ENCODE peak calls at places on chromosomes 6 and 20, in ten cellular contexts. One of them, this sample, is unnamed.
A peak's percentile ranks its signal among the peaks of the same experiment; 100 is the strongest.

GRCh38 chr6:142429195-142429594 is 127.4 kb downstream of the ADGRG6 start:
- DNase-seq in lower lobe of right lung: no peak
- DNase-seq in H9: no peak
- DNase-seq in GM23338: no peak
- DNase-seq in tibial artery: no peak
- DNase-seq in endodermal cell: no peak
- DNase-seq in ovary: no peak
- DNase-seq in CD8-positive, alpha-beta T cell: no peak
- DNase-seq in A549: no peak
- DNase-seq in adrenal gland: no peak
- DNase-seq in this sample: no peak

GRCh38 chr6:147347179-147347881 is 143.1 kb downstream of the STXBP5 start:
- DNase-seq in endodermal cell: no peak
- DNase-seq in tibial artery: no peak
- DNase-seq in CD8-positive, alpha-beta T cell: no peak
- DNase-seq in H9: no peak
- DNase-seq in adrenal gland: no peak
- DNase-seq in GM23338: no peak
- DNase-seq in ovary: no peak
- DNase-seq in lower lobe of right lung: no peak
- DNase-seq in A549: no peak
- DNase-seq in this sample: no peak

GRCh38 chr20:40630723-40631631 is 58.1 kb downstream of the MAFB start:
- DNase-seq in endodermal cell: peak; percentile 42
- DNase-seq in CD8-positive, alpha-beta T cell: no peak
- DNase-seq in tibial artery: no peak
- DNase-seq in A549: no peak
- DNase-seq in GM23338: no peak
- DNase-seq in lower lobe of right lung: no peak
- DNase-seq in adrenal gland: no peak
- DNase-seq in H9: no peak
- DNase-seq in ovary: no peak
- DNase-seq in this sample: no peak

GRCh38 chr6:122033564-122034181 is 365.8 kb upstream of the HSF2 start:
- DNase-seq in endodermal cell: peak; percentile 54
- DNase-seq in H9: peak; percentile 33
- DNase-seq in GM23338: peak; percentile 88
- DNase-seq in CD8-positive, alpha-beta T cell: no peak
- DNase-seq in adrenal gland: no peak
- DNase-seq in A549: peak; percentile 18
- DNase-seq in lower lobe of right lung: no peak
- DNase-seq in tibial artery: no peak
- DNase-seq in ovary: no peak
- DNase-seq in this sample: peak; percentile 59

GRCh38 chr6:136956590-136957573 is 34.8 kb downstream of the SLC35D3 start:
- DNase-seq in adrenal gland: no peak
- DNase-seq in ovary: no peak
- DNase-seq in A549: no peak
- DNase-seq in lower lobe of right lung: no peak
- DNase-seq in GM23338: peak; percentile 86
- DNase-seq in tibial artery: no peak
- DNase-seq in CD8-positive, alpha-beta T cell: no peak
- DNase-seq in endodermal cell: peak; percentile 88
- DNase-seq in H9: peak; percentile 83
- DNase-seq in this sample: peak; percentile 22

GRCh38 chr6:41732601-41733348 is 2.6 kb downstream of the TFEB start:
- DNase-seq in GM23338: peak; percentile 33
- DNase-seq in CD8-positive, alpha-beta T cell: peak; percentile 79
- DNase-seq in H9: no peak
- DNase-seq in endodermal cell: peak; percentile 65
- DNase-seq in adrenal gland: no peak
- DNase-seq in ovary: no peak
- DNase-seq in tibial artery: no peak
- DNase-seq in A549: no peak
- DNase-seq in lower lobe of right lung: peak; percentile 42
- DNase-seq in this sample: no peak

GRCh38 chr6:11222385-11223277 is 9.8 kb downstream of the NEDD9 start:
- DNase-seq in lower lobe of right lung: no peak
- DNase-seq in GM23338: no peak
- DNase-seq in endodermal cell: no peak
- DNase-seq in H9: no peak
- DNase-seq in adrenal gland: no peak
- DNase-seq in ovary: no peak
- DNase-seq in A549: no peak
- DNase-seq in tibial artery: no peak
- DNase-seq in CD8-positive, alpha-beta T cell: no peak
- DNase-seq in this sample: no peak

GRCh38 chr6:20704325-20704724 is 170.1 kb downstream of the CDKAL1 start:
- DNase-seq in H9: no peak
- DNase-seq in lower lobe of right lung: no peak
- DNase-seq in ovary: no peak
- DNase-seq in adrenal gland: no peak
- DNase-seq in tibial artery: no peak
- DNase-seq in A549: no peak
- DNase-seq in CD8-positive, alpha-beta T cell: no peak
- DNase-seq in GM23338: no peak
- DNase-seq in endodermal cell: no peak
- DNase-seq in this sample: no peak

GRCh38 chr6:140040391-140040790 is 665.9 kb upstream of the CITED2 start:
- DNase-seq in CD8-positive, alpha-beta T cell: no peak
- DNase-seq in tibial artery: no peak
- DNase-seq in H9: no peak
- DNase-seq in lower lobe of right lung: no peak
- DNase-seq in A549: no peak
- DNase-seq in endodermal cell: no peak
- DNase-seq in ovary: no peak
- DNase-seq in GM23338: no peak
- DNase-seq in adrenal gland: no peak
- DNase-seq in this sample: no peak

GRCh38 chr6:142693446-142693845 is 251.5 kb downstream of the HIVEP2 start:
- DNase-seq in ovary: no peak
- DNase-seq in tibial artery: no peak
- DNase-seq in A549: no peak
- DNase-seq in GM23338: no peak
- DNase-seq in H9: no peak
- DNase-seq in endodermal cell: no peak
- DNase-seq in adrenal gland: no peak
- DNase-seq in CD8-positive, alpha-beta T cell: no peak
- DNase-seq in lower lobe of right lung: no peak
- DNase-seq in this sample: peak; percentile 3

GRCh38 chr6:54057068-54057467 is 54.2 kb upstream of the MLIP start:
- DNase-seq in lower lobe of right lung: no peak
- DNase-seq in tibial artery: no peak
- DNase-seq in GM23338: no peak
- DNase-seq in CD8-positive, alpha-beta T cell: no peak
- DNase-seq in A549: no peak
- DNase-seq in endodermal cell: no peak
- DNase-seq in H9: no peak
- DNase-seq in adrenal gland: no peak
- DNase-seq in ovary: no peak
- DNase-seq in this sample: no peak

GRCh38 chr6:129546702-129547101 is 163.3 kb downstream of the ARHGAP18 start:
- DNase-seq in adrenal gland: no peak
- DNase-seq in lower lobe of right lung: no peak
- DNase-seq in A549: no peak
- DNase-seq in ovary: no peak
- DNase-seq in H9: no peak
- DNase-seq in tibial artery: no peak
- DNase-seq in GM23338: no peak
- DNase-seq in endodermal cell: no peak
- DNase-seq in CD8-positive, alpha-beta T cell: no peak
- DNase-seq in this sample: no peak

GRCh38 chr20:52261792-52262191 is 70.2 kb upstream of the ZFP64 start:
- DNase-seq in lower lobe of right lung: no peak
- DNase-seq in ovary: no peak
- DNase-seq in A549: no peak
- DNase-seq in GM23338: no peak
- DNase-seq in CD8-positive, alpha-beta T cell: no peak
- DNase-seq in H9: no peak
- DNase-seq in endodermal cell: no peak
- DNase-seq in tibial artery: no peak
- DNase-seq in adrenal gland: no peak
- DNase-seq in this sample: no peak

GRCh38 chr20:52269327-52269726 is 77.7 kb upstream of the ZFP64 start:
- DNase-seq in adrenal gland: no peak
- DNase-seq in ovary: no peak
- DNase-seq in H9: no peak
- DNase-seq in GM23338: no peak
- DNase-seq in CD8-positive, alpha-beta T cell: no peak
- DNase-seq in lower lobe of right lung: no peak
- DNase-seq in A549: no peak
- DNase-seq in tibial artery: no peak
- DNase-seq in endodermal cell: no peak
- DNase-seq in this sample: no peak

GRCh38 chr20:52269926-52270325 is 78.3 kb upstream of the ZFP64 start:
- DNase-seq in ovary: no peak
- DNase-seq in endodermal cell: no peak
- DNase-seq in CD8-positive, alpha-beta T cell: no peak
- DNase-seq in GM23338: no peak
- DNase-seq in H9: no peak
- DNase-seq in tibial artery: no peak
- DNase-seq in adrenal gland: no peak
- DNase-seq in A549: no peak
- DNase-seq in lower lobe of right lung: no peak
- DNase-seq in this sample: no peak

GRCh38 chr20:52268184-52268583 is 76.6 kb upstream of the ZFP64 start:
- DNase-seq in tibial artery: no peak
- DNase-seq in CD8-positive, alpha-beta T cell: no peak
- DNase-seq in endodermal cell: no peak
- DNase-seq in ovary: no peak
- DNase-seq in H9: no peak
- DNase-seq in adrenal gland: no peak
- DNase-seq in GM23338: no peak
- DNase-seq in A549: no peak
- DNase-seq in lower lobe of right lung: no peak
- DNase-seq in this sample: no peak

DNA sequence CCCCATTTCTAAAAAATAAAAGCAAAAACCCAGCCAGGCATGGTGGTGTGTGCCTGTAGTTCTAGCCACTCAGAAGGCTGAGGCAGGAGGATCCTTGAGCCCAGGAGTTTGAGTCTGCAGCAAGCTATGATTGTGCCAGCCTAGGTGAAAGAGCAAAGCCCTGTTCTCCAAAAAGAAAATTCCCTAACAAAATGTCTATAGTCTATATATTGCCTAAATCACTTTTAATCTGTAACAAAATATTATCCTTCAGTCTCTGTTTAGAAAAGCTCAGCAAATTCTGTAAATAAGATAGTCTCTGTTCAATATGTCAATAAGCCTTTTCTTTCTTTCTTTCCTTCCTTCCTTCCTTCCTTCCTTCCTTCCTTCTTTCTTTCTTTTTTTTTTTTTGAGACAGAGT is 75.8 kb upstream of the ZFP64 start:
- DNase-seq in A549: no peak
- DNase-seq in lower lobe of right lung: no peak
- DNase-seq in ovary: no peak
- DNase-seq in tibial artery: no peak
- DNase-seq in adrenal gland: no peak
- DNase-seq in H9: no peak
- DNase-seq in endodermal cell: no peak
- DNase-seq in GM23338: no peak
- DNase-seq in CD8-positive, alpha-beta T cell: no peak
- DNase-seq in this sample: no peak
- H3K4me1 ChIP-seq in A549: no peaks in the 10 kb centered on the region
- H3K4me1 ChIP-seq in lower lobe of right lung: no peaks in the 10 kb centered on the region
- H3K4me1 ChIP-seq in ovary: no peaks in the 10 kb centered on the region
- H3K4me1 ChIP-seq in tibial artery: no peaks in the 10 kb centered on the region
- H3K4me1 ChIP-seq in adrenal gland: no peaks in the 10 kb centered on the region
- H3K4me1 ChIP-seq in H9: no peaks in the 10 kb centered on the region
- H3K4me1 ChIP-seq in endodermal cell: no peaks in the 10 kb centered on the region
- H3K4me1 ChIP-seq in GM23338: no peaks in the 10 kb centered on the region
- H3K4me1 ChIP-seq in CD8-positive, alpha-beta T cell: no peaks in the 10 kb centered on the region
- H3K4me1 ChIP-seq in this sample: peaks cover 5% of the 10 kb centered on the region

DNA sequence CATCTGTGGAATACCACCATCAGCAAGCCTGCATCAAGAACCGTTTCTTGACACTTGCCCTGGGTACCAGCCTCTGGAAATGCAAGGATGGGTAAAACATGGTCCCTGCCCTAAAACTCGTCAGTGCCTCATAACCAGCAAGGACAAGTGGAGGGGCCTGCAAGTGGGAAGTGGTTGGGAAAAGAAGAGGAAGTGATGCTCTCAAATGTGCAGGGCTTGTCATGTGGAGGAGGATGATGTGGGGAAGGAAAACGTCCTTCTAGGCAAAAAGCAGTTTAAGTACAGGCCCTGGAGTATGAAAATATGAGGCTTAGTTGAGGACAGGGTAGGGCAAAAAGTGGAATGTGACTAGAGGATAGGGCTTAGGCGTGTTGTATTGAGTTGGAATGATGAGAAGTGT is 19.0 kb downstream of the RREB1 start:
- DNase-seq in endodermal cell: peak; percentile 10
- DNase-seq in ovary: no peak
- DNase-seq in adrenal gland: no peak
- DNase-seq in lower lobe of right lung: no peak
- DNase-seq in tibial artery: no peak
- DNase-seq in CD8-positive, alpha-beta T cell: no peak
- DNase-seq in GM23338: no peak
- DNase-seq in H9: no peak
- DNase-seq in A549: no peak
- DNase-seq in this sample: no peak
- H3K4me1 ChIP-seq in endodermal cell: peaks cover 4% of the 10 kb centered on the region
- H3K4me1 ChIP-seq in ovary: peaks cover 6% of the 10 kb centered on the region
- H3K4me1 ChIP-seq in adrenal gland: peaks cover 53% of the 10 kb centered on the region
- H3K4me1 ChIP-seq in lower lobe of right lung: peaks cover 65% of the 10 kb centered on the region
- H3K4me1 ChIP-seq in tibial artery: peaks cover 27% of the 10 kb centered on the region
- H3K4me1 ChIP-seq in CD8-positive, alpha-beta T cell: peaks cover 50% of the 10 kb centered on the region
- H3K4me1 ChIP-seq in GM23338: peaks cover 10% of the 10 kb centered on the region
- H3K4me1 ChIP-seq in H9: no peaks in the 10 kb centered on the region
- H3K4me1 ChIP-seq in A549: peaks cover 23% of the 10 kb centered on the region
- H3K4me1 ChIP-seq in this sample: no peaks in the 10 kb centered on the region

GRCh38 chr6:70082830-70083229 is 216.5 kb downstream of the COL19A1 start:
- DNase-seq in tibial artery: no peak
- DNase-seq in adrenal gland: no peak
- DNase-seq in CD8-positive, alpha-beta T cell: no peak
- DNase-seq in A549: no peak
- DNase-seq in H9: no peak
- DNase-seq in GM23338: no peak
- DNase-seq in lower lobe of right lung: no peak
- DNase-seq in endodermal cell: no peak
- DNase-seq in ovary: no peak
- DNase-seq in this sample: no peak
- H3K4me1 ChIP-seq in tibial artery: no peaks in the 10 kb centered on the region
- H3K4me1 ChIP-seq in adrenal gland: no peaks in the 10 kb centered on the region
- H3K4me1 ChIP-seq in CD8-positive, alpha-beta T cell: no peaks in the 10 kb centered on the region
- H3K4me1 ChIP-seq in A549: no peaks in the 10 kb centered on the region
- H3K4me1 ChIP-seq in H9: no peaks in the 10 kb centered on the region
- H3K4me1 ChIP-seq in GM23338: no peaks in the 10 kb centered on the region
- H3K4me1 ChIP-seq in lower lobe of right lung: no peaks in the 10 kb centered on the region
- H3K4me1 ChIP-seq in endodermal cell: no peaks in the 10 kb centered on the region
- H3K4me1 ChIP-seq in ovary: no peaks in the 10 kb centered on the region
- H3K4me1 ChIP-seq in this sample: no peaks in the 10 kb centered on the region

DNA sequence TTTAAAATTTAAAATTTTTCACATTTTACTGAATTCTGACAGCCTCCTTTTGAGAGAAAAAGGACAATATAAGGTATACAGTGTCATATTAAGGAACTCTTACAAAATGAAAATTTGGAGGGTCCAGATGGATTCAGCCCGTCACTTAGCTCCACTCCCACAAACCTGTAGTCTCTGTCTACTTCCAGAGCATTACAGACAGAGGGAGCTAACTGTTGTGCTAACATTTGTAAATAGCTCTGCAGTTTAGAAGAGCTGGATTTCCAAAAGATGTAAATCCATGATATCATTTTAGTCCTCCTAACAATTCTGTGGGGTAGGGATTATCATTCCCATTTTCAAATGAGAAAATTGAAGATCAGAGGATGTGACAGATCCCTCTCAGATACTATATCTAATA is 16.1 kb upstream of the SERINC3 start:
- DNase-seq in ovary: no peak
- DNase-seq in CD8-positive, alpha-beta T cell: no peak
- DNase-seq in lower lobe of right lung: no peak
- DNase-seq in GM23338: no peak
- DNase-seq in endodermal cell: peak; percentile 6
- DNase-seq in adrenal gland: no peak
- DNase-seq in A549: no peak
- DNase-seq in tibial artery: no peak
- DNase-seq in H9: no peak
- DNase-seq in this sample: no peak
- H3K4me1 ChIP-seq in ovary: peaks cover 2% of the 10 kb centered on the region
- H3K4me1 ChIP-seq in CD8-positive, alpha-beta T cell: peaks cover 14% of the 10 kb centered on the region
- H3K4me1 ChIP-seq in lower lobe of right lung: peaks cover 29% of the 10 kb centered on the region
- H3K4me1 ChIP-seq in GM23338: no peaks in the 10 kb centered on the region
- H3K4me1 ChIP-seq in endodermal cell: no peaks in the 10 kb centered on the region
- H3K4me1 ChIP-seq in adrenal gland: peaks cover 36% of the 10 kb centered on the region
- H3K4me1 ChIP-seq in A549: peaks cover 8% of the 10 kb centered on the region
- H3K4me1 ChIP-seq in tibial artery: peaks cover 8% of the 10 kb centered on the region
- H3K4me1 ChIP-seq in H9: no peaks in the 10 kb centered on the region
- H3K4me1 ChIP-seq in this sample: peaks cover 3% of the 10 kb centered on the region